ENCODE peak calls at places on chromosomes 11 and 22, in four cellular contexts. J is heart left ventricle, M is tibial nerve, X is A549. F is an unnamed sample.

GRCh38 chr22:32868928-32869327 is 67.4 kb downstream of the TIMP3 start:
- DNase-seq in J (no peak), M (no peak), X (no peak), F (no peak)

GRCh38 chr22:44024288-44024908 is at the start of gene PARVB:
- DNase-seq in J (peak), M (no peak), X (no peak), F (no peak)

GRCh38 chr11:2886191-2886894 is 768 bp upstream of the CDKN1C start:
- DNase-seq in J (peak), M (no peak), X (no peak), F (no peak)

GRCh38 chr22:35746946-35747703 is 29.5 kb downstream of the APOL5 start:
- DNase-seq in J (no peak), M (no peak), X (no peak), F (no peak)

GRCh38 chr22:47781024-47781423 is 1018.6 kb downstream of the TBC1D22A start:
- DNase-seq in J (no peak), M (no peak), X (no peak), F (peak)

GRCh38 chr11:31233425-31233824 is 136.1 kb downstream of the DCDC1 start:
- DNase-seq in J (no peak), M (no peak), X (no peak), F (no peak)

GRCh38 chr22:28282346-28282745 is 363.3 kb upstream of the PITPNB start:
- DNase-seq in J (no peak), M (no peak), X (no peak), F (no peak)

GRCh38 chr22:48758021-48758561 is 1069.6 kb downstream of the BRD1 start:
- DNase-seq in J (peak), M (no peak), X (no peak), F (peak)

GRCh38 chr11:28463826-28464225 is 355.6 kb downstream of the METTL15 start:
- DNase-seq in J (no peak), M (no peak), X (no peak), F (no peak)

GRCh38 chr11:67072295-67072694 is 15.6 kb downstream of the RHOD start:
- DNase-seq in J (no peak), M (no peak), X (no peak), F (no peak)

GRCh38 chr11:43542734-43543133 is 137.8 kb upstream of the HSD17B12 start:
- DNase-seq in J (no peak), M (no peak), X (no peak), F (no peak)

GRCh38 chr11:108927791-108928545 is 263.1 kb downstream of the DDX10 start:
- DNase-seq in J (no peak), M (no peak), X (no peak), F (no peak)

GRCh38 chr22:31361743-31362142 is 15.6 kb upstream of the PATZ1 start:
- DNase-seq in J (no peak), M (no peak), X (no peak), F (no peak)

GRCh38 chr11:101567086-101567485 is 16.7 kb downstream of the TRPC6 start:
- DNase-seq in J (no peak), M (no peak), X (no peak), F (no peak)

GRCh38 chr11:71352226-71352625 is 96.0 kb downstream of the DHCR7 start:
- DNase-seq in J (no peak), M (no peak), X (no peak), F (no peak)

GRCh38 chr11:64729851-64730382 is 6.9 kb upstream of the NRXN2 start:
- DNase-seq in J (no peak), M (no peak), X (no peak), F (no peak)

GRCh38 chr22:17548756-17549035 is 14.6 kb upstream of the SLC25A18 start:
- DNase-seq in J (no peak), M (no peak), X (no peak), F (no peak)

GRCh38 chr11:133029096-133029495 is 503.2 kb downstream of the OPCML start:
- DNase-seq in J (no peak), M (no peak), X (no peak), F (no peak)

GRCh38 chr22:30680998-30681770 is 13.5 kb upstream of the OSBP2 start:
- DNase-seq in J (peak), M (no peak), X (no peak), F (no peak)

GRCh38 chr11:117443269-117444186 is 115.9 kb downstream of the CEP164 start:
- DNase-seq in J (peak), M (peak), X (peak), F (peak)

GRCh38 chr11:44872556-44872955 is 78.1 kb downstream of the TP53I11 start:
- DNase-seq in J (no peak), M (no peak), X (no peak), F (no peak)

GRCh38 chr11:118820412-118821357 is 29.7 kb upstream of the DDX6 start:
- DNase-seq in J (peak), M (peak), X (no peak), F (peak)

GRCh38 chr11:13663631-13664071 is 4.8 kb upstream of the FAR1 start:
- DNase-seq in J (no peak), M (no peak), X (no peak), F (no peak)

GRCh38 chr22:47167056-47167455 is 404.6 kb downstream of the TBC1D22A start:
- DNase-seq in J (no peak), M (no peak), X (no peak), F (no peak)

DNA sequence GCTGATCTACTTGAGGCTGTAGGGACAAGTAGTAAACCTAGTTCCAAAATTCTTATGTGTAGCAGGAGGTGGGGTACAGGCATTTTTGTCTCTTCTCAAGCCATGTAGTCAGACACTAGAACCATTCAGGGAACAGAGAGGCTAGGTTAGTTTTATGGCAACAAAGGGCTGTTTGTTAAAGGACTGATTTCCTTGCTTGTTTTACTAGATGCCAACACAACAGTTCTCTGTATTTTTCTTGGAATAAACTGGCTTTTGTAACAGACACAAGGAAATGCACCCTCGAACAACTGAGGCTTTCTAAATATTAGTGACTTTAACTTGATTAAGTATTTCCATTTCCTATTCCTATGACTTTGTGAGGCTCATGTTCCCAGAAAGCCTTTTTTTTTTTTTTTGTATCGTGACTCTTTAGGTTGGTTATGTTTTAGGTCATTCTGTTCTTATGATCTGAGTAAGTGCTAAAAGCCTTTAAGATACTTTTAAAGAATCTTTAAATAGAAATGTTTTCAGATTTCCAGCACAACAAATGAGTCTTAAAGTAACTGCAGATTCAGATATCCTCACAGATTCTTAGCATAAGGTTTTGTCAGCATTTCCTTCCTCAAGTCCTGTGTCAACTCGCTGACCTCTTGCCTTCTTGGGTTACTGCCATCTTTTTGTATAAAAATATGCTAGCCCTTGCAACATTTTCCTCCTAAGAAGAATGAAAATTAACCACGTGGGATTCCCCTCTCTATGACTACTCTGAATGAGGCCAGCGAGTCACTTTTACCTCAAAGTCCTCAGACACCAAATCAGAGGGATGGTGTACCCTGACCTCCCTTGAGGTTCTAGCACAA is 92.5 kb downstream of the CCDC83 start:
- DNase-seq in J (peak), M (peak), X (peak), F (no peak)
- H3K27ac ChIP-seq in J (peak), M (peak), X (peak), F (peak)

GRCh38 chr22:29609139-29609538 is 5.7 kb downstream of the NF2 start:
- DNase-seq in J (no peak), M (no peak), X (peak), F (no peak)
- TF ChIP-seq CTCF in J (no peak), M (no peak), X (peak), F (no peak)

GRCh38 chr11:96265236-96265737 is 77.7 kb downstream of the MAML2 start:
- DNase-seq in J (no peak), M (no peak), X (no peak), F (no peak)

GRCh38 chr11:96265972-96266371 is 77.0 kb downstream of the MAML2 start:
- DNase-seq in J (no peak), M (no peak), X (no peak), F (no peak)

GRCh38 chr11:96264364-96264763 is 78.6 kb downstream of the MAML2 start:
- DNase-seq in J (no peak), M (no peak), X (no peak), F (no peak)

GRCh38 chr11:96267490-96268010 is 75.4 kb downstream of the MAML2 start:
- DNase-seq in J (no peak), M (no peak), X (no peak), F (no peak)

DNA sequence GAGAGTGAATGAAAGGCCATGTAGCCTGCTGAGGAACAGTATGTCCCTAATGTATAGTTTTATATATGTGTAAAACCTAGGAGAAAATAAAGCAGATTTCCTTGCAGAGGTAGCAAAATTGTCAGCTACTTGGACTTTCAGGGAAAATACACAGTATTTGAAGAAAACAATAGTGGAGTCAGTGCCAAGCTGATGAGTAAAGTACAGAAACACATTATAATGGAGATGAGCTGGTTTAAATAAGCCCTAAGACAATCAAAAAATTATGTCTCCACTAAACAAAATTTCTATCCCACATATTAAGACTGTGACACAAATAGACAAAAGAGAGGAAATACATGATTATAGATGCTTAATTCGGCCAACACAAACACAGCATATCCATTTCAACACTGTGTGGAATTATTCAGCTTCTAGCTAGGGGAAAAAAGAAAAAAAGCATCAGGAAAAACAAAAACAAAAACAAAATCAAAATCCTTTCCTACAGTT is 76.0 kb downstream of the MAML2 start:
- DNase-seq in J (no peak), M (no peak), X (no peak), F (no peak)
- H3K4me3 ChIP-seq in J (no peak), M (no peak), X (no peak), F (no peak)

GRCh38 chr11:96221244-96222070 is 121.5 kb downstream of the MAML2 start:
- DNase-seq in J (no peak), M (no peak), X (no peak), F (no peak)
- H3K27ac ChIP-seq in J (peak), M (no peak), X (peak), F (no peak)

DNA sequence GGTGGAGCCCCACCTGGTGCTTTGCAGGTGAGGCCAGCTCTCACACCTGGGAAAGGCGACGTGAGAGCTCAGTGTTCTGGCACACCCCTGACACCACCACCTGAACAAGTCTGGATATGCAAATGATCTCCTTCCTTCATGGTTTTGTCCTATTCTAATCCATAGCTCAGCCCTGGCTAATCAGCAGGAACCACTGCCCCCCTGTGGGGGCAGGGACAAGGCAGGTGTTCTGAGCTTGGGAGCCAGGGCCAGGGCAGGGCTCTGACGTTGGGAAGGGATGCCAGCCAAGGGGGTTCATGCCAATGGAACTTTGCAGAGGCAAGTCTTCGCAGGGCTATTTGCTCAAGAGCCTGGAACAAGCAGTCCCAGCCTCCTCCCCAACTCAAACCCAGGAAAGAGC is 144.2 kb downstream of the TRIM29 start:
- DNase-seq in J (no peak), M (no peak), X (no peak), F (no peak)
- TF ChIP-seq CTCF in J (no peak), M (no peak), X (no peak), F (no peak)

DNA sequence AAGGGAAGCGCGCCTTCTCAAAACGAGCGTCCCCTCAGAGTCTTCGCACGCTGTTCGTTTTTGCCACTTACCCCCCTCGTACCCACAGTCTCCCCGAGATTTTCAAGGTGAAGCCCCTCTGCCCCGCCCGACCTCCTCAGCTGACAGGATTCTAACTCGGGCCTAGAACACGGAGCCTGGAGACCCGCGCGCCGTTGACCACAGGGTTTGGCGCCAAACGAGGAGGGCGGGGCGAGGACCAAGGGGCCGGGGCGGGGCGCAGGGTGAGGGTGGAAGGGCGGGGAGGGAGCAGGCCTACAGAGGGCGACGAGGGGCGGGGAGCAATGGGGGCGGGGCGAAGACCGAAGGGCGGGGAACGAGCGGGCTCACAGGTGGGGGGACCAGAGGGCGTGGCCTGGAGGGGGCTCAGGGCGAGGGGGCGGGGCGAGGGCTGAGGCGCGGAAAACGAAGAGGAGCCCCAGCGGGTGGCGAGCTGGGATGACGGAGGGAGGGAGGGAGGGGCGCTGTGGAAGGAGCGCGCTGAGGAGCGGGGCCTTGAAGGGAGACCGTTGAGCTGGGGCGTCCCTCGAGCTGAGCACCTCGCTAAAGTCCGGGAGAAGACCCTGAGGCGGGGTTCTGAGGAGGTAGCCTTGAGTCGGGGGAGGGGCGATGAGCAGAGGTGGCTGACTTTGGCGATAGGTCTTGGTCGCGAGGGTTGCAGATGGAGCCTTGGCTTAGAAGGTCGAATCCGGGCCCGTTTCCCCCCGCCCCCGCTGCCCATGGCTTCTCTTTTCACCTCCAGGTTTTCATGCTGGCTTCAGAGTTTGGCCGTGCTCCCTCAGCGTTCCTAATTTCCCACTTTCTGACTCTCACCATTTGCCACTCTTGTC is at the start of gene DMC1:
- DNase-seq in J (peak), M (peak), X (peak), F (peak)
- H3K4me3 ChIP-seq in J (peak), M (peak), X (peak), F (peak)

GRCh38 chr11:70099578-70100282 is 21.6 kb downstream of the ANO1 start:
- DNase-seq in J (no peak), M (no peak), X (no peak), F (no peak)

GRCh38 chr11:70097783-70098182 is 19.7 kb downstream of the ANO1 start:
- DNase-seq in J (peak), M (no peak), X (no peak), F (no peak)

GRCh38 chr11:70092959-70093358 is 14.8 kb downstream of the ANO1 start:
- DNase-seq in J (no peak), M (no peak), X (no peak), F (no peak)

GRCh38 chr11:70098936-70099335 is 20.8 kb downstream of the ANO1 start:
- DNase-seq in J (no peak), M (no peak), X (no peak), F (no peak)

GRCh38 chr11:70095541-70096252 is 17.6 kb downstream of the ANO1 start:
- DNase-seq in J (no peak), M (no peak), X (no peak), F (no peak)
- H3K27ac ChIP-seq in J (no peak), M (no peak), X (no peak), F (no peak)

DNA sequence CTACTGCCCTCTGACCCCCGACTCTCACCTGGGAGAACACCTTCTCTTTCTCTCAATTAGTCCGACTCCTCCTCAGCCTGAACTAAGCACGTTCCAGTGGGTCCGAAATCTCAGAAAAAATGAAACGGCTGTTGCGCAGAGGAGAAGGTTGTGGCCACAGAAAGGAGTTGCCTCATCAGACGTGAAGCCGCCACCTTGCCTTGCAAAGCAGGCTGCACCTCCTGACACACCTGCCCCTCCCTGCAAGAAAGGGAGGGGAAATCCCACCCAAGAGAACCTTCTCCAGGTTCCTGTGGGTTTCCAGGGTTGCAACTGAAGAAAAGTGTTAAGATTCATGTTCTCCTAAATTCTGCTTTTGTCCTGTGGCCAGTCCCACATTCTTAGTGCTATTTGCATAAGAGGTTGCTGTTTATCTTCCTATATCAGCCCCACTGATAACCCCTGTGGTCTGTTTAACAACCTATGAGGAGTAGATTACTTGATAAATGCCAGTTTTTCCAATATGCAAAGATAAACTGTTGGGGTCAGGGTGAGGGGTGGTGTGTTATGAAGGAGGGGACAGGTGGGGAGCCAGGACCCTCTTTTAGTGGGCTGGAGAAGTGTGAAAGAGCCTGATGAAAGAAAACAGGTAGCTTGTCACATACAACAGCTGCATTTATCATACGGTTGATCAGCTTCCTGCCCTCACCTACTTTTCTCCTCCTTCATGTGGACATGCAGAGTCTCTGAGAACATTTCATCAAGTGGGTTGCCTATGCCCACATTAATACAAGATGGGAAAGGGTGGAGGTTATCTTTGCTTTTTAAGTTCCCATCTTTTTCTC is 18.2 kb downstream of the ZBTB16 start:
- DNase-seq in J (no peak), M (no peak), X (no peak), F (no peak)
- TF ChIP-seq CTCF in J (no peak), M (no peak), X (no peak), F (no peak)

F was measured in dorsolateral prefrontal cortex.